ENCODE peak calls at places on chromosomes 7 and 10, in five cellular contexts. V is DMS 273 treated with DMSO at 0.1 percent for 48 hours, N is T-helper 1 cell, K is EL, F is EH. E is an unnamed sample.

GRCh38 chr7:44897299-44897698 is 12.0 kb upstream of the PURB start:
- DNase-seq in V (no peak), N (no peak), K (peak), F (peak), E (no peak)

GRCh38 chr7:35550831-35551230 is 144.1 kb downstream of the HERPUD2 start:
- DNase-seq in V (no peak), N (no peak), K (no peak), F (no peak), E (no peak)

GRCh38 chr7:141158562-141158961 is 84.7 kb downstream of the TMEM178B start:
- DNase-seq in V (no peak), N (no peak), K (peak), F (peak), E (peak)

GRCh38 chr7:44100458-44101303 is 3.5 kb upstream of the AEBP1 start:
- DNase-seq in V (peak), N (no peak), K (peak), F (peak), E (peak)

GRCh38 chr10:61284222-61284890 is 168.8 kb downstream of the TMEM26 start:
- DNase-seq in V (no peak), N (no peak), K (peak), F (peak), E (peak)

GRCh38 chr10:20552382-20552781 is 344.7 kb downstream of the NEBL start:
- DNase-seq in V (no peak), N (no peak), K (no peak), F (no peak), E (no peak)

GRCh38 chr10:105063796-105064195 is 422.7 kb downstream of the SORCS3 start:
- DNase-seq in V (no peak), N (no peak), K (no peak), F (peak), E (peak)

GRCh38 chr7:137454169-137455166 is 110.9 kb upstream of the PTN start:
- DNase-seq in V (no peak), N (no peak), K (peak), F (peak), E (peak)

GRCh38 chr7:101470668-101471067 is 108.0 kb downstream of the COL26A1 start:
- DNase-seq in V (no peak), N (no peak), K (no peak), F (no peak), E (no peak)

GRCh38 chr10:130807096-130807495 is 504.4 kb downstream of the TCERG1L start:
- DNase-seq in V (no peak), N (no peak), K (no peak), F (no peak), E (no peak)